ENCODE peak calls at places on chromosomes 7 and 10, in four cellular contexts. F is WTC11, H is HEK293T, E is K562. U is an unnamed sample.

GRCh38 chr7:93147358-93147757 is 827 bp downstream of the SAMD9L start:
- DNase-seq in E (peak), H (no peak), F (no peak), U (no peak)

GRCh38 chr7:104442461-104442860 is 114.1 kb downstream of the LHFPL3 start:
- DNase-seq in H (no peak), E (no peak), F (no peak), U (no peak)

GRCh38 chr7:112362053-112362650 is 88.1 kb upstream of the IFRD1 start:
- DNase-seq in F (no peak), H (no peak), E (no peak), U (no peak)

GRCh38 chr10:91909178-91909677 is at the start of gene FGFBP3:
- DNase-seq in F (peak), H (peak), E (peak), U (peak)

GRCh38 chr10:97024181-97025073 is 161.3 kb downstream of the SLIT1 start:
- DNase-seq in F (no peak), E (peak), H (no peak), U (no peak)

GRCh38 chr10:44334621-44335184 is 50.2 kb downstream of the CXCL12 start:
- DNase-seq in F (no peak), H (no peak), E (no peak), U (no peak)

GRCh38 chr7:40298421-40298820 is 163.6 kb downstream of the SUGCT start:
- DNase-seq in H (no peak), F (no peak), E (no peak), U (no peak)

GRCh38 chr7:106986450-106986977 is 58.0 kb upstream of the PRKAR2B start:
- DNase-seq in H (no peak), E (peak), F (no peak), U (no peak)

GRCh38 chr7:132430863-132431822 is 145.1 kb downstream of the PLXNA4 start:
- DNase-seq in F (no peak), H (peak), E (peak), U (no peak)

GRCh38 chr7:43113622-43114450 is 1.4 kb downstream of the HECW1 start:
- DNase-seq in E (no peak), F (peak), H (no peak), U (no peak)

GRCh38 chr10:89312973-89313372 is 11.1 kb downstream of the IFIT2 start:
- DNase-seq in H (no peak), F (no peak), E (no peak), U (no peak)

GRCh38 chr7:16915405-16915804 is 33.6 kb upstream of the AGR3 start:
- DNase-seq in H (no peak), E (no peak), F (no peak), U (no peak)

GRCh38 chr7:115117748-115118147 is 195.9 kb downstream of the MDFIC start:
- DNase-seq in F (no peak), H (no peak), E (no peak), U (no peak)

GRCh38 chr7:88835147-88835728 is 39.7 kb upstream of the TEX47 start:
- DNase-seq in F (no peak), E (peak), H (peak), U (peak)

GRCh38 chr7:133563196-133563707 is 310.4 kb downstream of the EXOC4 start:
- DNase-seq in E (no peak), H (no peak), F (no peak), U (no peak)

GRCh38 chr7:35253680-35254495 is at the start of gene TBX20:
- DNase-seq in E (no peak), H (peak), F (peak), U (no peak)

GRCh38 chr7:117127585-117128168 is 174.4 kb downstream of the ST7 start:
- DNase-seq in H (no peak), F (peak), E (peak), U (peak)

GRCh38 chr10:22742678-22743077 is 28.3 kb upstream of the PIP4K2A start:
- DNase-seq in E (peak), F (no peak), H (no peak), U (no peak)

GRCh38 chr7:106285801-106286492 is 1.2 kb upstream of the NAMPT start:
- DNase-seq in F (no peak), H (no peak), E (no peak), U (no peak)

GRCh38 chr10:17257466-17258321 is 29.7 kb downstream of the VIM start:
- DNase-seq in H (peak), E (peak), F (peak), U (peak)

GRCh38 chr7:24701232-24701898 is 55.9 kb downstream of the GSDME start:
- DNase-seq in F (no peak), H (no peak), E (no peak), U (no peak)

GRCh38 chr10:131126321-131127121 is 185.0 kb downstream of the TCERG1L start:
- DNase-seq in F (no peak), E (no peak), H (no peak), U (no peak)

GRCh38 chr7:135817576-135817975 is 69.0 kb upstream of the FAM180A start:
- DNase-seq in F (no peak), E (no peak), H (no peak), U (no peak)

GRCh38 chr10:126459032-126459831 is 71.0 kb upstream of the ADAM12 start:
- DNase-seq in F (no peak), H (no peak), E (no peak), U (no peak)

GRCh38 chr10:127145173-127145572 is 51.2 kb downstream of the INSYN2A start:
- DNase-seq in H (no peak), F (no peak), E (no peak), U (no peak)

DNA sequence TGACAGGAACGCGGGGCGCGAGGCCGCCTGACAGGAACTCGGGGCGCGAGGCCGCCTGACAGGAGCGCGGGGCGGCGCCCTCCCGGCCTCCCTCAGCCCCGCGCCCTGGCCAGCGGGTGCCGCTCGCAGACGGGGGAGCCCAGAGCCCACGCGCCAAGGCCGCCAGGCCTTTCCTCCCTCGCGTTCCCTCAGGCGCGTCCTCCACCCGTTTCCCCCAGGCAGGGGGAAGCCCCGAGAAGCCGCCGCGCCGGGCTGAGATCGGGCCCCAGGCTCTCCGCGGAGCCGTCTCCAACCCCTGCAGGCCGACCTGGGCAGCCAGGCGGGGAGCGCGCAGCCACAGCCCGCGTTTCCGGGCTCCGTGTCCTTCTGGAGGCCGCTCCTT is 17.8 kb downstream of the PTPRN2 start:
- DNase-seq in F (peak), H (no peak), E (no peak), U (no peak)
- TF ChIP-seq ELF4 in F (no peak), H (no peak), E (no peak), U (no peak)

DNA sequence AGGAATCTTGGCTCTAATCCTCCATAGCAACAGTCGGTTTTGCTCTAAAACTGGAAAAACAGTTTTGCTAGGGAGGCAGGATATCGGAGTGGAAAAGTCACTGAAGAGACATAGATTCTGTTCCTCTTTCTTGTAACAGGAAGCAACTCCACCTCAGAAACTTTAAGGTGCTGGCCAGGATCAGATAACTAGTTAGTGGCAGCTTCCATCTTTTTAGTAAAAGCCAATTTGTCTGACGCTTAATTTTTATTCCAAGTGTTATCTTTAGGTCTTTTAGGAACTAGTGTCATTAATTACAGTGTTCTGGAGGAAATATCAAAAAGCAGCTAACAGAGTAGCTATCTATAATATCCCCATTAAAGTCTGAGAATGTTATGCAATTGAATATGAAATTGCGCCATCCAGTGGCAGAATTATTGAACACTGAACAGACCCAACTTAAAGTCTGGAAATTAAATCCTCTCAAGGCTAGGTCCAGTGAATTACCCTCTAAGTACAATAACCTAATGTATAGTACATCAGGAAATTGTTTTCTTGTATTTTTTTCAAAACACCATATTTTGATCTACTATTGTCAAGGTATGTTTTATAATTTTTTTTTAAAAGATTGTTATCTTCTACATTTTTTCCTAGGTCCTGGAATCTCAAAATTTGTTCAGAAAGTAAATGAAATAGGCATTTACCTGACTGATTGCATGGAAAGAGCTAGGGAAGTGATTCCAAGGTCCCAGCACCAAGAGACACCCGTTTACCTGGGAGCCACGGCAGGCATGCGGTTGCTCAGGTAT is 65.9 kb upstream of the CC2D2B start:
- DNase-seq in H (peak), F (peak), E (peak), U (peak)
- TF ChIP-seq ELF4 in H (no peak), F (no peak), E (no peak), U (no peak)

GRCh38 chr10:32232378-32232777 is 114.6 kb downstream of the EPC1 start:
- DNase-seq in E (no peak), H (no peak), F (peak), U (no peak)

GRCh38 chr10:32241946-32242345 is 105.0 kb downstream of the EPC1 start:
- DNase-seq in H (no peak), E (no peak), F (no peak), U (no peak)

GRCh38 chr10:32239770-32240169 is 107.2 kb downstream of the EPC1 start:
- DNase-seq in E (no peak), H (no peak), F (no peak), U (no peak)

DNA sequence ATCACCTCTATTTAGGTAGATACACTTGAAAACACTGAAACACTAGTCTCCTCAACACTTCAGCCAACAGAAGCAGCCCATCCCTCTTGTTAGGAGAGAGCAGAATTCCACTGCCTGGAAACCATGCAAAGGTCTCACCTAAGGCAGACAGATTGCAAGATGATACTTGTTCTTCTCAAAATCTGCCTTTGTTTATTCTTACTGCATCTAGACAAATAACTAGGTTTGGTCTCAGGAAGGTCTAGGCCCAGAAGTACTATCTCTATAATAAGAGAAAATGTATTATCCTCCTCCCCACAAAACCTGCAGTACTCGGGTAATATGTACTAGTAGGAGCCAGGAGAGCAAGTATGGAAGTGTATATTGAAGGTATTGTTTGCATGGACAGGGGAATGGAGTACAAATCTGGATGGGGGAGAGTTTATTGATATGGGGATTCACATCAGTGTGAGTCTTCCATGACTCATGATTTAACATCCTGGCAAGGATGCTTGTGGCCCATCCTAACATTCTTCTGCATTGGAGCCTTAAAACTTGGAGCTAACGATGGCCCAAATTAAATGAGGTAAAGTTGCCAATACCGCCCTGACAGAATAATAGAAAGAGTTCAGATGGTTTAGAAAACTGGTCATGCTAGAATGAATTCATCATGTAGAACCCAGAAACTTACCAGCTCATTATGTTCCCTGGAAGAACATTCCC is 109.2 kb downstream of the EPC1 start:
- DNase-seq in F (no peak), H (no peak), E (no peak), U (no peak)
- TF ChIP-seq ELF4 in F (no peak), H (no peak), E (no peak), U (no peak)

DNA sequence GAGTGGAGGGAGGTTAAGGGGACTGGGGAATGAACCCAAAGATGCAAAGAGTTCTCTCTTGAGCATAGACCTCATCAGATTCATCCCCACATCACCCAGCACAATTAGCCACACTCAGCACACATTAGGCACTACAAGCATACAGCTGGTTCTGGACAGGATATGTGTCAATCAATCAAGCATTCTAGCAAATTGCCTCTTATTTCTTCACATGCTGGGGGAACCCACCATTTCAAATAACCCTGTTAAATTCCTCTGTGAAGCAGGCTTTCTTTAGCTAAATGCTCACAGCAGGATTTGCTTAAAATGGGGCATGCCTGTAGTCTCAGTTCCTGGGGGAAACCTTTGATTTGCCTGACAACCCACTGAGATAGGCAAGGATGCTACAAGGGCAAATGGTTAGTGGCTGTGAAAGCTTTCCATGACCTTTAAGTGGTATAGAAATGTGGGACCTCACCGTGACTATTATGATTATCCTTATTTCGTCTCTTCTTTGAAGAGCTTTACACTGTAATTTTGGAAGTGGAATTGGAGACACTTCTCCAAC is 193.4 kb upstream of the ZMIZ1 start:
- DNase-seq in E (no peak), F (no peak), H (no peak), U (no peak)
- TF ChIP-seq ELF4 in E (no peak), F (no peak), H (no peak), U (no peak)

GRCh38 chr10:35912615-35913170 is 270.6 kb upstream of the FZD8 start:
- DNase-seq in F (no peak), E (no peak), H (no peak), U (no peak)

GRCh38 chr10:35911954-35912353 is 269.9 kb upstream of the FZD8 start:
- DNase-seq in E (no peak), F (no peak), H (no peak), U (no peak)

GRCh38 chr10:35921866-35922265 is 279.8 kb upstream of the FZD8 start:
- DNase-seq in H (no peak), E (no peak), F (no peak), U (no peak)

GRCh38 chr10:35913628-35914027 is 271.5 kb upstream of the FZD8 start:
- DNase-seq in H (no peak), E (no peak), F (no peak), U (no peak)

GRCh38 chr10:35916791-35917190 is 274.7 kb upstream of the FZD8 start:
- DNase-seq in E (no peak), F (no peak), H (no peak), U (no peak)
- TF ChIP-seq ELF4 in E (no peak), F (no peak), H (no peak), U (no peak)

GRCh38 chr7:79149831-79150230 is 303.6 kb downstream of the MAGI2 start:
- DNase-seq in E (no peak), F (no peak), H (no peak), U (no peak)
- TF ChIP-seq ELF4 in E (no peak), F (no peak), H (no peak), U (no peak)

GRCh38 chr10:125003146-125003900 is 61.4 kb downstream of the ZRANB1 start:
- DNase-seq in F (peak), E (no peak), H (no peak), U (no peak)
- TF ChIP-seq ELF4 in F (no peak), E (no peak), H (no peak), U (no peak)

GRCh38 chr7:26658698-26659084 is 205.7 kb downstream of the SKAP2 start:
- DNase-seq in F (no peak), H (no peak), E (no peak), U (no peak)
- TF ChIP-seq ELF4 in F (no peak), H (no peak), E (no peak), U (no peak)

U was measured in HepG2.